ENCODE peak calls at places on chromosomes 16 and 17, in ten cellular contexts. B is uterus, I is stomach, T is heart left ventricle, Y is K562, N is adrenal gland, R is thyroid gland, S is body of pancreas, G is IMR-90, Q is Peyer's patch. W is an unnamed sample.

GRCh38 chr17:66347661-66348604 is 45.5 kb downstream of the PRKCA start:
- DNase-seq in Y (no peak), G (peak; percentile 54), Q (no peak), B (no peak), T (no peak), S (no peak), R (peak; percentile 23), I (no peak), N (peak; percentile 59), W (no peak)

GRCh38 chr17:77323413-77324171 is 182.8 kb downstream of the SEC14L1 start:
- DNase-seq in B (peak; percentile 66), R (peak; percentile 92), G (peak; percentile 52), S (peak; percentile 20), T (peak; percentile 62), Y (peak; percentile 77), N (peak; percentile 75), Q (peak; percentile 75), I (peak; percentile 38), W (peak; percentile 67)

GRCh38 chr17:51734462-51734861 is 424.1 kb downstream of the CA10 start:
- DNase-seq in T (peak; percentile 18), Y (no peak), R (no peak), S (no peak), Q (no peak), B (no peak), I (no peak), G (no peak), N (peak; percentile 18), W (no peak)

GRCh38 chr16:75421820-75422126 is 11.5 kb downstream of the CFDP1 start:
- DNase-seq in R (no peak), G (no peak), B (no peak), I (no peak), N (no peak), Q (no peak), T (no peak), Y (no peak), S (no peak), W (no peak)

GRCh38 chr16:66936462-66936861 is 1.1 kb downstream of the CES2 start:
- DNase-seq in G (no peak), T (peak; percentile 45), I (peak; percentile 37), S (no peak), Y (no peak), B (no peak), N (peak; percentile 37), Q (no peak), R (no peak), W (no peak)

GRCh38 chr16:87896924-87897562 is 27.7 kb upstream of the SLC7A5 start:
- DNase-seq in G (no peak), Y (no peak), S (no peak), B (no peak), T (no peak), N (no peak), R (no peak), I (no peak), Q (no peak), W (no peak)

GRCh38 chr17:49760296-49760695 is 3.6 kb downstream of the FAM117A start:
- DNase-seq in N (no peak), Y (no peak), B (no peak), I (no peak), Q (no peak), G (no peak), R (no peak), S (no peak), T (no peak), W (no peak)

GRCh38 chr17:14775761-14776492 is 475.0 kb downstream of the HS3ST3B1 start:
- DNase-seq in Y (no peak), R (no peak), Q (no peak), S (no peak), I (no peak), T (no peak), B (no peak), G (no peak), N (no peak), W (no peak)

GRCh38 chr17:4266550-4266949 is 2.8 kb upstream of the ANKFY1 start:
- DNase-seq in R (no peak), Y (no peak), S (no peak), N (no peak), T (no peak), I (no peak), G (no peak), Q (no peak), B (no peak), W (no peak)

GRCh38 chr17:4263282-4264215 is at the start of gene ANKFY1:
- DNase-seq in I (peak; percentile 96), S (peak; percentile 96), T (peak; percentile 97), R (peak; percentile 97), N (peak; percentile 96), B (peak; percentile 98), Y (peak; percentile 91), Q (peak; percentile 92), G (peak; percentile 92), W (peak; percentile 92)

GRCh38 chr17:4269915-4270314 is 6.1 kb upstream of the ANKFY1 start:
- DNase-seq in T (no peak), R (no peak), Q (no peak), I (no peak), S (no peak), N (no peak), B (no peak), G (no peak), Y (no peak), W (no peak)

GRCh38 chr17:4270746-4271145 is 7.0 kb upstream of the ANKFY1 start:
- DNase-seq in B (no peak), T (no peak), I (no peak), Q (no peak), N (no peak), S (no peak), Y (no peak), R (no peak), G (no peak), W (no peak)

DNA sequence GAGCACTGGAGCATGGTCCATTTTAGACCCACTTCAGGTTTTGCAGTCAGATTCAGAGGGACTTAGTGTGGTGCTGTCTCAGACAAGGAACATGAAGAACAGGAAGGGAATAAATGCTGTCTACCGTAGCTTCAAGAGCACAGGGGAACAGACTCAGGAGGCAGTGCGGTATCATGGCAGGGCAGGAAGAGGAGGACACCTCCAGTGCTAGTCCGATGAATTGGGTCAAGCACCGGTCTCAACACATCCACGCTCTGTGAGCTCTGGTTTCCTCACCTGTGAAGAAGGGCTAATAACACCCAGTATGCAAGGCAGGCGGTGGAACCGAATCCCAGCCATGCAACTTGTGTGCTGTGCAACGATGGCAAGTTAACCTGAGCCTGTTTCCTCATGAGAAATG is 3.6 kb upstream of the ANKFY1 start:
- DNase-seq in B (no peak), T (no peak), I (no peak), R (no peak), N (no peak), Q (no peak), S (no peak), G (no peak), Y (no peak), W (no peak)
- H3K36me3 ChIP-seq in B (no peaks in the 10 kb centered on the region), T (peaks cover 22% of the 10 kb centered on the region), I (peaks cover 33% of the 10 kb centered on the region), R (no peaks in the 10 kb centered on the region), N (peaks cover 6% of the 10 kb centered on the region), Q (no peaks in the 10 kb centered on the region), S (no peaks in the 10 kb centered on the region), G (peaks cover 12% of the 10 kb centered on the region), Y (peaks cover 39% of the 10 kb centered on the region), W (no peaks in the 10 kb centered on the region)

GRCh38 chr17:21200590-21201301 is 13.2 kb downstream of the TMEM11 start:
- DNase-seq in S (no peak), Y (no peak), R (no peak), I (no peak), G (no peak), T (no peak), B (no peak), N (no peak), Q (no peak), W (no peak)

GRCh38 chr17:21198411-21198810 is 15.6 kb downstream of the TMEM11 start:
- DNase-seq in N (no peak), I (no peak), Y (no peak), T (no peak), Q (no peak), B (no peak), G (no peak), R (no peak), S (no peak), W (no peak)

GRCh38 chr17:21201302-21201602 is 12.7 kb downstream of the TMEM11 start:
- DNase-seq in Q (no peak), B (no peak), G (no peak), I (no peak), N (no peak), Y (no peak), R (no peak), T (peak; percentile 50), S (no peak), W (no peak)

GRCh38 chr17:21199311-21199710 is 14.7 kb downstream of the TMEM11 start:
- DNase-seq in N (no peak), B (no peak), T (no peak), R (no peak), Y (no peak), G (no peak), Q (no peak), S (no peak), I (no peak), W (peak; percentile 50)

DNA sequence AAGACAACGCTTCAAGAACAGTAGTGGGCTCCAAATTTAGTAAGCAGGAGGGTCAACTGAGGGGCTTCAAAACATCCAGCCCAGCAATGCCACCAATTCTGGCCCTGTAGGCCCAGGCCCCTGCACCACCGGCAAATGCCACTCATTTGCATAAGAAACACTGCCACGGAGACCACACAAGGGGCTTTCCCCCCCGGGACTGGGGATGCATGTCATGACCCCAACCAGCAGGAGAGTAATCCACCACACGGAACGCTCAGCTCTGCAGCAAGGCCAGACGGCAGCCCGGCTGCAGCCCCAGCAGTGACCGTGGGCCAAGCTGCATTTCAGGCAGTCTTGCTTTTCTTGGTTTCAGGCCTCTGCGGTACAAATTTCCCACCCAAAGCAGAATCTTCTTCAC is 14.1 kb downstream of the TMEM11 start:
- DNase-seq in Y (no peak), S (no peak), R (no peak), Q (no peak), I (no peak), B (no peak), N (no peak), T (no peak), G (no peak), W (no peak)
- TF ChIP-seq POLR2A in Y (no peak), S (no peak), R (no peak), Q (no peak), I (no peak), B (no peak), N (no peak), T (no peak), G (no peak), W (no peak)

GRCh38 chr16:56137269-56137668 is 54.0 kb upstream of the GNAO1 start:
- DNase-seq in Q (no peak), B (no peak), T (no peak), S (no peak), R (no peak), G (no peak), I (no peak), N (no peak), Y (no peak), W (no peak)
- H3K36me3 ChIP-seq in Q (no peaks in the 10 kb centered on the region), B (no peaks in the 10 kb centered on the region), T (no peaks in the 10 kb centered on the region), S (no peaks in the 10 kb centered on the region), R (no peaks in the 10 kb centered on the region), G (no peaks in the 10 kb centered on the region), I (no peaks in the 10 kb centered on the region), N (no peaks in the 10 kb centered on the region), Y (no peaks in the 10 kb centered on the region), W (no peaks in the 10 kb centered on the region)

DNA sequence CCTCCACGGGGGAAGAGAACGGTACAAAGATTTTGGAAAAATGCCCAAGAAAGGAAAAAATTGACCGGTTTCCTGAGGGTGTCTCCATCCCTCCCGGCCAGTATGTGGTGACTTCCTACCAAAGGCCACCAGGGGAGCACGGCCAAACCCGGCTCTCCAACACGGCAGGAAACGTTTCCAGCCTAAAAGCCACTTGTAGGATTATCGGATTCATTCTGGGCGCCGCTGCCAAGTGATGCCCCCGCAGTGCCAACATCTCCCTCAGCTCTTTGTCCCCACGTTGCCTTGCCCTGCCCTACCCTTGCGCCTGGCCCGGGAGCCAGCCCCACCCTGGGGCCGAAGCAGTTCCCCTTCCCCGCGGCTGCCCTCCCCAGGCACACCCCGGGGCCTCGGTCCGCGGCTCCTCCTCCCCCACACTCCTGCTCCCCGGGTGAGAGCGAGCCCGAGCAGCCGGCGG is 713 bp downstream of the CRK start:
- DNase-seq in R (peak; percentile 83), S (peak; percentile 67), G (peak; percentile 67), N (peak; percentile 85), Q (peak; percentile 61), Y (peak; percentile 59), T (peak; percentile 80), I (peak; percentile 62), B (peak; percentile 57), W (peak; percentile 64)
- TF ChIP-seq POLR2A in R (no peak), S (no peak), G (no peak), N (peak; percentile 78), Q (no peak), Y (no peak), T (no peak), I (no peak), B (no peak), W (no peak)

W was measured in gastrocnemius medialis.